ENCODE peak calls at places on chromosomes 5 and 9, in four cellular contexts. I is psoas muscle, F is body of pancreas, S is tibial nerve. Y is an unnamed sample.

GRCh38 chr5:133050500-133050899 is 1.3 kb upstream of the HSPA4 start:
- DNase-seq in I (no peak), F (no peak), S (no peak), Y (no peak)

GRCh38 chr5:54870251-54870650 is 115.1 kb downstream of the ESM1 start:
- DNase-seq in I (no peak), F (no peak), S (no peak), Y (no peak)

GRCh38 chr5:68243681-68244080 is 28.1 kb downstream of the PIK3R1 start:
- DNase-seq in I (no peak), F (no peak), S (no peak), Y (no peak)

GRCh38 chr9:76200730-76201129 is 193.5 kb downstream of the RFK start:
- DNase-seq in I (no peak), F (no peak), S (no peak), Y (no peak)

GRCh38 chr9:136312436-136312835 is 8.5 kb upstream of the CCDC187 start:
- DNase-seq in I (no peak), F (peak), S (no peak), Y (no peak)

GRCh38 chr5:60352992-60353391 is 347.0 kb downstream of the DEPDC1B start:
- DNase-seq in I (no peak), F (peak), S (no peak), Y (no peak)

GRCh38 chr9:17761984-17762676 is 183.3 kb downstream of the SH3GL2 start:
- DNase-seq in I (no peak), F (no peak), S (no peak), Y (no peak)

GRCh38 chr9:136671646-136672430 is 9.1 kb downstream of the EGFL7 start:
- DNase-seq in I (no peak), F (peak), S (no peak), Y (no peak)

GRCh38 chr5:160548949-160549665 is 127.5 kb downstream of the PTTG1 start:
- DNase-seq in I (no peak), F (no peak), S (no peak), Y (no peak)

GRCh38 chr9:122777935-122778671 is 10.6 kb upstream of the OR5C1 start:
- DNase-seq in I (no peak), F (no peak), S (no peak), Y (no peak)

GRCh38 chr5:142386151-142387021 is 61.6 kb upstream of the SPRY4 start:
- DNase-seq in I (no peak), F (no peak), S (no peak), Y (no peak)

GRCh38 chr5:40430112-40430725 is 249.5 kb upstream of the PTGER4 start:
- DNase-seq in I (no peak), F (no peak), S (no peak), Y (no peak)

GRCh38 chr5:157371655-157372471 is 88.2 kb upstream of the NIPAL4 start:
- DNase-seq in I (no peak), F (no peak), S (no peak), Y (no peak)

GRCh38 chr5:23026252-23027170 is 173.4 kb upstream of the CDH12 start:
- DNase-seq in I (no peak), F (no peak), S (no peak), Y (no peak)

GRCh38 chr9:6198251-6198650 is 17.4 kb upstream of the IL33 start:
- DNase-seq in I (no peak), F (no peak), S (no peak), Y (no peak)

GRCh38 chr5:27171696-27172362 is 133.4 kb upstream of the CDH9 start:
- DNase-seq in I (no peak), F (no peak), S (no peak), Y (no peak)

GRCh38 chr5:135705230-135705631 is 126.4 kb upstream of the CXCL14 start:
- DNase-seq in I (no peak), F (peak), S (no peak), Y (no peak)

GRCh38 chr9:124203818-124204217 is 53.9 kb upstream of the NEK6 start:
- DNase-seq in I (no peak), F (no peak), S (no peak), Y (no peak)

GRCh38 chr9:482736-483135 is 268.1 kb downstream of the DOCK8 start:
- DNase-seq in I (no peak), F (no peak), S (no peak), Y (no peak)

GRCh38 chr9:16171851-16172250 is 619.0 kb downstream of the CCDC171 start:
- DNase-seq in I (no peak), F (no peak), S (no peak), Y (no peak)

DNA sequence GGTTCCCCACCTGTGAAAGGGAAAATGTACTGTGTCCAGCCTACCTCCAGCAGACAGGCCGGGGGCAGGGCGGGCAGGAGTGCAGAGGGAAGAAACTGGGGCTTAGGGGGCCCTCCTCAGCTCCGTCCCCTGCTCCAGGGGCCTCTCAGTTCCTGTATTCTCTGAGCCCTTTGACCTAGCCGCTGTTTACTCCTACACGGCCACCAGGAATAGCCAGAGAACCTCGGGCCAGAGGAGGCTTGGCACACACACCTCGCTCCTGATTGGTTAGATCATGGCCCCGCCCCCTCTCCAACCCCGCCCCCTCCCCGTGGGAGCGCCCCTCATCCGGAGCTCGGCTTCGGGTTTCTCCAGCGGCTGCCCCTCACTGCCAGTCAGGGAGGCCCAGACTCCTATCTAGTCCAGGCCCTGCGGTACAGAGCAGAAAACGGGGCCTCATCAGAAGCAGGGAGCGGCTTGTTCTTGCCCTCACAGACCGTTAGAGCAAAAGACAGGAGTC is 2.2 kb downstream of the ST6GALNAC6 start:
- DNase-seq in I (peak), F (peak), S (peak), Y (no peak)
- H3K4me3 ChIP-seq in I (peak), F (no peak), S (peak), Y (no peak)

GRCh38 chr5:55897206-55897894 is 46.2 kb downstream of the IL31RA start:
- DNase-seq in I (no peak), F (no peak), S (no peak), Y (no peak)

GRCh38 chr5:55896663-55897062 is 45.5 kb downstream of the IL31RA start:
- DNase-seq in I (no peak), F (no peak), S (no peak), Y (no peak)

GRCh38 chr5:55896238-55896637 is 45.1 kb downstream of the IL31RA start:
- DNase-seq in I (no peak), F (no peak), S (no peak), Y (no peak)

GRCh38 chr5:55894135-55894534 is 43.0 kb downstream of the IL31RA start:
- DNase-seq in I (no peak), F (no peak), S (no peak), Y (no peak)

DNA sequence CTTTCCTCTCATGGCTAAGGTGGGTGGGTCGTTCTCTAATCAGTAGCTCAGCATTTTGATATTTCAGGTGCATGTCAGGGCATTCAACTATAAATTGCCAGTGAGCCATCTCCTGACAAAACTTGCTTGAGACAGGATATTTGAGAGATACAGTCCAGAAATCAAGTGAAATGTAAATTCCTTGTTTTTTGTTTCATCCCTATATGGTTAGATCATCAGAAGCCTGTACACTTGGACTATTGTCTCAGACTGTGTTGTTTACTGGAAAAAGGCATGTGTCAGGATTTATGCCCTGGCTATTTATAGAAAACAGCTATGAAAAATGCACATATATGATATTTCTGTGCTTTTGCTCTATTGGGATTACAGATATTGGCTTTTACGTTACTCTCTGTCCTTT is 44.1 kb downstream of the IL31RA start:
- DNase-seq in I (no peak), F (no peak), S (no peak), Y (no peak)
- H3K4me3 ChIP-seq in I (no peak), F (no peak), S (no peak), Y (no peak)

DNA sequence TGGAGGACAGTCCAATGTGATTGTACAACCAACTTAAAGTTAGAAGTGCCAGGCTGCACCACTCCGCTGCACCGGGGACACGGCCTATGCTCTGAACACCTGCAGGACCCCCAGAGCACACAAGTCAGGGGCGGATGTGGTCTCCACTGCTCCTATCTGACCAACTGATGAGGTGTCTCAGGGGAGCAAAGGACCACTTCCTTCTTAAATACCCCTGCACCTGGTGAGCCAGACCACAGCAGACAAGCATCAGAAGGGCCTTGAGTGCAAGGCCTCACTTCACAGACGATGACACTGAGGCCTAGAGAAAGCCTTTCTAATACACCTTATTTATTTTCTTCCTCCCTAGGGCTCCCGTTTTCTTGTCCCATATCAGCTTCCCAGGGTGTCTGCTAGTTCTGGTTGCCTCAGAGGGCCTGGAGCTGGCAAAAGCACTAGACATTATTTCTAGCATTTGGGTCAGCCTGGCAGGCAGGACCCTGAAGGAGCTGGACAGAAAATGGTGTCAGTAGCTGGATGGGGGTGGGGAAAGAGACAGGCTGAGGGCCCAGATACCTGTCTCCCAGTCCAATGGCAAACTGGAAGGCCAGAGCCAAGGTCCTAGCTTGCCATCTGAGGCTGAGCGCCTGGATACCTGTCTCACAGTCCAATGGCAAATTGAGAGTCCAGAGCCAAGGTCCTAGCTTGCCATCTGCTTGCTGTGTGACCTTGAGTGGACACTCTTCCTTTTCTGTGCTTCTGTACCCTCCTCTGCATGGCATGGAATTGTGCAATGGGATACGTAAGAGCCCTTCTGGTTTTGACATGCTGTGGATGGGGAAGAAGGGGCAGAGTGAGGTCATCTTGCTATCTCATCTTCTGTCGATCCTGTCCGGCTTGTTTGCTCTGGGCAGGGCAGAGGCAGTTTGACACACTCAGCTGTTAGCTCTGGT is 9.0 kb downstream of the CCDC69 start:
- DNase-seq in I (no peak), F (no peak), S (no peak), Y (no peak)
- H3K4me3 ChIP-seq in I (no peak), F (no peak), S (no peak), Y (peak)

GRCh38 chr9:116275418-116276295 is 122.1 kb downstream of the PAPPA start:
- DNase-seq in I (no peak), F (no peak), S (no peak), Y (no peak)
- H3K4me3 ChIP-seq in I (no peak), F (no peak), S (no peak), Y (no peak)

GRCh38 chr5:164573397-164573796 is 1068.0 kb downstream of the MAT2B start:
- DNase-seq in I (no peak), F (no peak), S (no peak), Y (no peak)
- H3K4me3 ChIP-seq in I (no peak), F (no peak), S (no peak), Y (no peak)